ENCODE peak calls at places on chromosomes 6 and 20, in five cellular contexts. E is neural crest cell; P is C1 segment of cervical spinal cord; A is effector CD4-positive, alpha-beta T cell; N is AG04450. Z is an unnamed sample.

GRCh38 chr6:90284236-90284744 is 12.4 kb downstream of the BACH2 start:
- DNase-seq in E (no peak), P (no peak), A (no peak), N (peak; percentile 82), Z (no peak)

GRCh38 chr6:138187156-138187555 is 25.4 kb downstream of the ARFGEF3 start:
- DNase-seq in E (no peak), P (no peak), A (no peak), N (no peak), Z (no peak)

GRCh38 chr20:17871861-17872260 is 96.7 kb downstream of the SNX5 start:
- DNase-seq in E (no peak), P (no peak), A (no peak), N (no peak), Z (no peak)

GRCh38 chr6:166617359-166617758 is 9.7 kb downstream of the RPS6KA2 start:
- DNase-seq in E (no peak), P (no peak), A (no peak), N (no peak), Z (no peak)

GRCh38 chr6:195861-196360 is 96.4 kb upstream of the DUSP22 start:
- DNase-seq in E (no peak), P (no peak), A (no peak), N (no peak), Z (no peak)

GRCh38 chr6:168394606-168395005 is 46.4 kb upstream of the SMOC2 start:
- DNase-seq in E (no peak), P (no peak), A (no peak), N (no peak), Z (no peak)

GRCh38 chr6:27575594-27576361 is 102.9 kb upstream of the ZNF184 start:
- DNase-seq in E (no peak), P (no peak), A (no peak), N (no peak), Z (no peak)

GRCh38 chr6:154474636-154475428 is 35.7 kb downstream of the CNKSR3 start:
- DNase-seq in E (no peak), P (no peak), A (no peak), N (no peak), Z (no peak)

GRCh38 chr20:11652128-11652527 is 265.6 kb upstream of the BTBD3 start:
- DNase-seq in E (no peak), P (no peak), A (no peak), N (no peak), Z (no peak)